ENCODE peak calls at places on chromosomes 7 and 10, in ten cellular contexts. J is BJ, S is progenitor cell of endocrine pancreas, M is fibroblast of pulmonary artery, L is right lobe of liver, D is coronary artery, F is colonic mucosa, H is fibroblast of mammary gland, R is RWPE1, I is nephron progenitor cell. B is an unnamed sample.

GRCh38 chr10:6953131-6953834 is 373.2 kb upstream of the PRKCQ start:
- DNase-seq in J (no peak), S (no peak), M (no peak), L (no peak), D (no peak), F (no peak), H (peak), R (no peak), I (no peak), B (no peak)

GRCh38 chr10:69180525-69181204 is 631 bp downstream of the SUPV3L1 start:
- DNase-seq in J (no peak), S (no peak), M (peak), L (no peak), D (no peak), F (peak), H (peak), R (peak), I (peak), B (no peak)

GRCh38 chr10:132878730-132879407 is 63.5 kb downstream of the CFAP46 start:
- DNase-seq in J (no peak), S (no peak), M (no peak), L (no peak), D (no peak), F (no peak), H (peak), R (no peak), I (no peak), B (no peak)

GRCh38 chr7:4815609-4816418 is 40.4 kb downstream of the AP5Z1 start:
- DNase-seq in J (no peak), S (no peak), M (no peak), L (no peak), D (no peak), F (no peak), H (no peak), R (no peak), I (no peak), B (peak)

GRCh38 chr10:79331226-79331625 is 16.0 kb upstream of the PPIF start:
- DNase-seq in J (no peak), S (no peak), M (no peak), L (no peak), D (no peak), F (no peak), H (peak), R (no peak), I (no peak), B (no peak)

GRCh38 chr7:11858026-11858425 is 26.0 kb upstream of the THSD7A start:
- DNase-seq in J (no peak), S (no peak), M (no peak), L (no peak), D (no peak), F (no peak), H (no peak), R (no peak), I (no peak), B (no peak)

GRCh38 chr10:14545827-14546226 is 215.1 kb upstream of the FRMD4A start:
- DNase-seq in J (no peak), S (no peak), M (peak), L (no peak), D (no peak), F (no peak), H (peak), R (peak), I (no peak), B (no peak)

GRCh38 chr7:73573276-73573675 is 5.1 kb downstream of the TBL2 start:
- DNase-seq in J (no peak), S (no peak), M (no peak), L (peak), D (no peak), F (no peak), H (no peak), R (no peak), I (no peak), B (no peak)

GRCh38 chr7:41979834-41980307 is 257.1 kb downstream of the GLI3 start:
- DNase-seq in J (no peak), S (no peak), M (peak), L (no peak), D (no peak), F (no peak), H (peak), R (peak), I (peak), B (peak)

GRCh38 chr7:77537136-77537594 is at the start of gene PTPN12:
- DNase-seq in J (no peak), S (peak), M (no peak), L (peak), D (no peak), F (no peak), H (no peak), R (no peak), I (no peak), B (no peak)

GRCh38 chr7:76509931-76510877 is at the start of gene UPK3B:
- DNase-seq in J (no peak), S (no peak), M (no peak), L (no peak), D (no peak), F (no peak), H (no peak), R (peak), I (no peak), B (peak)
- TF ChIP-seq CTCF in J (no peak), S (no peak), M (no peak), L (no peak), D (no peak), F (no peak), H (no peak), R (no peak), I (no peak), B (no peak)

GRCh38 chr7:86598311-86598710 is 45.4 kb upstream of the GRM3 start:
- DNase-seq in J (no peak), S (no peak), M (no peak), L (no peak), D (no peak), F (peak), H (no peak), R (no peak), I (peak), B (peak)
- TF ChIP-seq CTCF in J (no peak), S (peak), M (no peak), L (peak), D (no peak), F (no peak), H (no peak), R (no peak), I (peak), B (no peak)

GRCh38 chr7:44791278-44792219 is 4.9 kb upstream of the PPIA start:
- DNase-seq in J (no peak), S (no peak), M (peak), L (no peak), D (no peak), F (no peak), H (peak), R (no peak), I (no peak), B (no peak)
- TF ChIP-seq CTCF in J (peak), S (no peak), M (peak), L (no peak), D (no peak), F (no peak), H (peak), R (no peak), I (no peak), B (no peak)

DNA sequence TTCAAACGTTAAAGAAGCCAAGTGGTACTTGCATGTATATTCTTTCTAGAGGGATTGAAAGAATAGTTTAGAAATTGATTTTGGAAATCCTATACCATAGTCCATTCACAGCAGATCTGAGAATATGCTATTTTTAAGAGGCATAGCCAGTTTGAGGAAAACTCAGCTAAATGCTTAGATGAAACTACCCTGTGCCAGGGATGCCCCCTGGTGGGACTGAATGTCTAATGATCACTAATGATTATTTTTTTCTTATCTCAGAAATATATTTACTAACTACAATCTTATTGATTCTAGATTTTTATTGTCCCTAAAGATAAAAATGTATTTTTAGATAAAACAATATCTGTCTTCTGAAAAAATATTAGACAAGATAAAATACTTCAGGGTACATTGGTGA is 844.9 kb upstream of the PHF14 start:
- DNase-seq in J (no peak), S (no peak), M (no peak), L (no peak), D (no peak), F (no peak), H (no peak), R (no peak), I (peak), B (peak)
- TF ChIP-seq CTCF in J (no peak), S (peak), M (no peak), L (peak), D (no peak), F (no peak), H (no peak), R (no peak), I (peak), B (peak)

GRCh38 chr7:81445462-81445861 is 324.4 kb downstream of the HGF start:
- DNase-seq in J (no peak), S (no peak), M (no peak), L (no peak), D (no peak), F (no peak), H (no peak), R (no peak), I (no peak), B (no peak)

GRCh38 chr7:81441750-81442149 is 328.1 kb downstream of the HGF start:
- DNase-seq in J (no peak), S (no peak), M (no peak), L (no peak), D (no peak), F (no peak), H (no peak), R (no peak), I (no peak), B (no peak)

GRCh38 chr7:81446212-81446611 is 323.6 kb downstream of the HGF start:
- DNase-seq in J (no peak), S (no peak), M (no peak), L (no peak), D (no peak), F (no peak), H (no peak), R (no peak), I (no peak), B (no peak)

GRCh38 chr7:81449105-81449504 is 320.7 kb downstream of the HGF start:
- DNase-seq in J (no peak), S (no peak), M (peak), L (no peak), D (no peak), F (no peak), H (no peak), R (no peak), I (no peak), B (no peak)

GRCh38 chr7:81447351-81447952 is 322.4 kb downstream of the HGF start:
- DNase-seq in J (peak), S (no peak), M (peak), L (no peak), D (no peak), F (peak), H (peak), R (peak), I (no peak), B (peak)
- TF ChIP-seq CTCF in J (peak), S (peak), M (peak), L (peak), D (no peak), F (peak), H (peak), R (peak), I (peak), B (no peak)

GRCh38 chr10:111360260-111360925 is 283.6 kb downstream of the ADRA2A start:
- DNase-seq in J (peak), S (peak), M (peak), L (peak), D (no peak), F (peak), H (peak), R (no peak), I (peak), B (peak)
- TF ChIP-seq CTCF in J (peak), S (peak), M (peak), L (peak), D (no peak), F (peak), H (peak), R (peak), I (peak), B (peak)

GRCh38 chr10:43436291-43437140 is at the start of gene ZNF487:
- DNase-seq in J (peak), S (peak), M (peak), L (peak), D (peak), F (peak), H (peak), R (peak), I (peak), B (peak)
- TF ChIP-seq CTCF in J (peak), S (peak), M (peak), L (no peak), D (no peak), F (no peak), H (no peak), R (no peak), I (no peak), B (no peak)

GRCh38 chr10:59626523-59626869 is 83.2 kb downstream of the SLC16A9 start:
- DNase-seq in J (no peak), S (no peak), M (no peak), L (no peak), D (no peak), F (no peak), H (no peak), R (no peak), I (no peak), B (no peak)
- TF ChIP-seq CTCF in J (no peak), S (no peak), M (no peak), L (no peak), D (no peak), F (no peak), H (no peak), R (no peak), I (no peak), B (no peak)

GRCh38 chr7:101155303-101155702 is 1.0 kb downstream of the AP1S1 start:
- DNase-seq in J (no peak), S (no peak), M (no peak), L (no peak), D (no peak), F (no peak), H (no peak), R (no peak), I (no peak), B (no peak)

GRCh38 chr7:101153969-101154692 is at the start of gene AP1S1:
- DNase-seq in J (peak), S (peak), M (peak), L (peak), D (peak), F (peak), H (peak), R (peak), I (peak), B (peak)

GRCh38 chr7:101154693-101155102 is 422 bp downstream of the AP1S1 start:
- DNase-seq in J (no peak), S (no peak), M (no peak), L (no peak), D (no peak), F (peak), H (no peak), R (peak), I (no peak), B (no peak)

GRCh38 chr7:101156866-101157589 is 2.8 kb downstream of the AP1S1 start:
- DNase-seq in J (no peak), S (no peak), M (no peak), L (no peak), D (no peak), F (peak), H (no peak), R (peak), I (no peak), B (no peak)

GRCh38 chr7:101156277-101156676 is 2.0 kb downstream of the AP1S1 start:
- DNase-seq in J (no peak), S (no peak), M (no peak), L (no peak), D (no peak), F (no peak), H (no peak), R (no peak), I (no peak), B (no peak)
- TF ChIP-seq CTCF in J (peak), S (peak), M (peak), L (no peak), D (no peak), F (no peak), H (peak), R (no peak), I (no peak), B (no peak)

GRCh38 chr10:117457071-117457810 is 82.0 kb upstream of the PDZD8 start:
- DNase-seq in J (no peak), S (no peak), M (no peak), L (no peak), D (no peak), F (no peak), H (no peak), R (no peak), I (no peak), B (no peak)
- TF ChIP-seq CTCF in J (no peak), S (no peak), M (no peak), L (no peak), D (no peak), F (no peak), H (no peak), R (no peak), I (no peak), B (no peak)

B was measured in Calu3.